ENCODE peak calls at places on chromosomes 16 and 17, in seven cellular contexts. G is RWPE1; C is HFF-Myc; E is posterior cingulate gyrus; Q is effector memory CD8-positive, alpha-beta T cell; X is HCEC 1CT; R is hepatocyte. I is an unnamed sample.

GRCh38 chr17:81150379-81151038 is 14.8 kb upstream of the PVALEF start:
- DNase-seq in G (no peak), C (no peak), E (no peak), Q (no peak), X (no peak), R (no peak), I (no peak)

GRCh38 chr16:69236319-69236718 is 49.4 kb downstream of the SNTB2 start:
- DNase-seq in G (no peak), C (no peak), E (no peak), Q (no peak), X (no peak), R (no peak), I (no peak)

GRCh38 chr17:2503627-2504026 is 8.1 kb downstream of the METTL16 start:
- DNase-seq in G (no peak), C (no peak), E (no peak), Q (no peak), X (no peak), R (no peak), I (no peak)

GRCh38 chr17:36921131-36921851 is 16.0 kb upstream of the LHX1 start:
- DNase-seq in G (peak), C (no peak), E (no peak), Q (no peak), X (no peak), R (peak), I (no peak)

GRCh38 chr17:8226536-8227237 is 16.3 kb upstream of the AURKB start:
- DNase-seq in G (peak), C (no peak), E (peak), Q (no peak), X (peak), R (peak), I (peak)

GRCh38 chr17:48915459-48916282 is 7.5 kb downstream of the UBE2Z start:
- DNase-seq in G (peak), C (peak), E (no peak), Q (peak), X (peak), R (peak), I (peak)

GRCh38 chr16:73054732-73055481 is 7.0 kb upstream of the ZFHX3 start:
- DNase-seq in G (no peak), C (no peak), E (no peak), Q (no peak), X (peak), R (no peak), I (no peak)

GRCh38 chr16:11100239-11100750 is 155.7 kb downstream of the SOCS1 start:
- DNase-seq in G (no peak), C (peak), E (no peak), Q (no peak), X (peak), R (peak), I (peak)

GRCh38 chr16:71384073-71384724 is 25.7 kb downstream of the CALB2 start:
- DNase-seq in G (peak), C (no peak), E (no peak), Q (no peak), X (no peak), R (no peak), I (no peak)

GRCh38 chr17:62126292-62126691 is 61.2 kb upstream of the MED13 start:
- DNase-seq in G (no peak), C (no peak), E (no peak), Q (no peak), X (no peak), R (no peak), I (no peak)

GRCh38 chr17:61284174-61284573 is 115.5 kb upstream of the TBX2 start:
- DNase-seq in G (no peak), C (no peak), E (no peak), Q (no peak), X (peak), R (no peak), I (no peak)

GRCh38 chr16:57017251-57017650 is 27.9 kb downstream of the NLRC5 start:
- DNase-seq in G (no peak), C (no peak), E (no peak), Q (no peak), X (peak), R (no peak), I (peak)

GRCh38 chr16:26599786-26600107 is 467.0 kb upstream of the C16orf82 start:
- DNase-seq in G (no peak), C (no peak), E (no peak), Q (no peak), X (no peak), R (no peak), I (no peak)

GRCh38 chr17:17108681-17109049 is 66.4 kb downstream of the MPRIP start:
- DNase-seq in G (no peak), C (no peak), E (peak), Q (no peak), X (no peak), R (no peak), I (no peak)

GRCh38 chr17:7972131-7972785 is 30.2 kb upstream of the GUCY2D start:
- DNase-seq in G (no peak), C (no peak), E (no peak), Q (no peak), X (no peak), R (no peak), I (no peak)

GRCh38 chr16:27214084-27214961 is 11.0 kb downstream of the KDM8 start:
- DNase-seq in G (no peak), C (no peak), E (peak), Q (no peak), X (no peak), R (peak), I (no peak)

GRCh38 chr17:2279707-2280106 is 23.9 kb downstream of the SMG6 start:
- DNase-seq in G (no peak), C (no peak), E (no peak), Q (no peak), X (no peak), R (peak), I (no peak)

GRCh38 chr17:37194208-37194607 is 181.6 kb upstream of the C17orf78 start:
- DNase-seq in G (no peak), C (no peak), E (no peak), Q (no peak), X (no peak), R (no peak), I (no peak)

GRCh38 chr17:4721203-4722135 is 9.8 kb upstream of the MED11 start:
- DNase-seq in G (no peak), C (no peak), E (no peak), Q (peak), X (no peak), R (peak), I (no peak)

GRCh38 chr16:79297805-79298204 is 302.7 kb downstream of the MAF start:
- DNase-seq in G (no peak), C (no peak), E (no peak), Q (no peak), X (no peak), R (no peak), I (no peak)

GRCh38 chr16:3945751-3946603 is 65.5 kb upstream of the CREBBP start:
- DNase-seq in G (peak), C (peak), E (peak), Q (no peak), X (peak), R (peak), I (peak)

GRCh38 chr17:77542551-77543490 is 402.1 kb downstream of the SEC14L1 start:
- DNase-seq in G (peak), C (peak), E (peak), Q (peak), X (peak), R (peak), I (peak)

I was measured in pulmonary artery endothelial cell.